ENCODE peak calls at places on chromosome 2, in four cellular contexts. V, M, P and L are unnamed samples.

GRCh38 chr2:164186596-164186995 is 434.7 kb downstream of the GRB14 start:
- DNase-seq in V (no peak), M (no peak), P (no peak), L (no peak)

GRCh38 chr2:46072146-46072820 is 224.9 kb upstream of the EPAS1 start:
- DNase-seq in V (no peak), M (no peak), P (no peak), L (no peak)

GRCh38 chr2:230869691-230870543 is 5.2 kb downstream of the ITM2C start:
- DNase-seq in V (no peak), M (no peak), P (peak), L (no peak)

GRCh38 chr2:1170241-1170640 is 219.6 kb downstream of the SNTG2 start:
- DNase-seq in V (no peak), M (no peak), P (no peak), L (no peak)

GRCh38 chr2:46983065-46983801 is 67.6 kb upstream of the MCFD2 start:
- DNase-seq in V (no peak), M (peak), P (peak), L (no peak)

GRCh38 chr2:113136828-113137775 is 9.7 kb downstream of the IL1RN start:
- DNase-seq in V (peak), M (peak), P (peak), L (peak)

GRCh38 chr2:10873171-10873570 is 38.6 kb upstream of the KCNF1 start:
- DNase-seq in V (no peak), M (no peak), P (no peak), L (no peak)

GRCh38 chr2:71801969-71802368 is 345.7 kb downstream of the CYP26B1 start:
- DNase-seq in V (no peak), M (peak), P (peak), L (no peak)

GRCh38 chr2:30915485-30915884 is 108.2 kb upstream of the CAPN13 start:
- DNase-seq in V (no peak), M (peak), P (peak), L (no peak)

GRCh38 chr2:68469935-68470334 is 2.5 kb downstream of the APLF start:
- DNase-seq in V (no peak), M (no peak), P (no peak), L (no peak)